ENCODE peak calls at places on chromosomes 2 and 18, in ten cellular contexts. S is sigmoid colon, X is transverse colon, F is GM12891, N is Peyer's patch, T is esophagus squamous epithelium, B is ovary, L is prostate gland, I is right lobe of liver, G is NB4. A is an unnamed sample.

GRCh38 chr2:85669549-85669948 is 1.6 kb upstream of the SFTPB start:
- DNase-seq in F (no peak), T (no peak), X (no peak), G (no peak), N (peak), I (peak), B (no peak), S (peak), L (no peak), A (no peak)

GRCh38 chr18:79847606-79848293 is 50.0 kb downstream of the KCNG2 start:
- DNase-seq in L (no peak), G (no peak), S (no peak), X (no peak), I (no peak), T (no peak), F (no peak), B (no peak), N (no peak), A (no peak)

GRCh38 chr2:225100856-225101294 is 58.6 kb upstream of the DOCK10 start:
- DNase-seq in N (no peak), S (no peak), F (no peak), G (no peak), X (no peak), B (no peak), L (no peak), T (no peak), I (no peak), A (peak)

GRCh38 chr2:29920130-29920577 is 1.2 kb downstream of the ALK start:
- DNase-seq in T (no peak), N (no peak), B (peak), X (peak), G (peak), L (peak), I (no peak), F (peak), S (no peak), A (no peak)

GRCh38 chr2:2703792-2704191 is 372.7 kb upstream of the MYT1L start:
- DNase-seq in L (no peak), B (no peak), N (no peak), T (no peak), F (no peak), I (no peak), S (no peak), G (no peak), X (no peak), A (no peak)

GRCh38 chr2:129712586-129712985 is 266.9 kb upstream of the RAB6C start:
- DNase-seq in S (no peak), L (no peak), G (no peak), F (no peak), T (no peak), B (no peak), I (no peak), N (no peak), X (no peak), A (no peak)

GRCh38 chr2:46540496-46541342 is 61.4 kb downstream of the TMEM247 start:
- DNase-seq in S (no peak), G (peak), T (no peak), B (no peak), I (no peak), F (no peak), N (no peak), L (no peak), X (no peak), A (peak)

GRCh38 chr2:236748801-236749200 is 179.2 kb downstream of the ACKR3 start:
- DNase-seq in F (no peak), B (no peak), L (no peak), S (no peak), N (no peak), T (no peak), I (no peak), G (peak), X (no peak), A (no peak)

GRCh38 chr2:24893934-24894333 is 26.1 kb downstream of the ADCY3 start:
- DNase-seq in L (no peak), T (no peak), B (no peak), I (no peak), N (no peak), G (no peak), S (no peak), X (no peak), F (no peak), A (no peak)

GRCh38 chr2:12109363-12110017 is 363.1 kb downstream of the LPIN1 start:
- DNase-seq in X (no peak), I (no peak), B (no peak), G (no peak), N (no peak), F (no peak), S (no peak), T (no peak), L (no peak), A (no peak)

GRCh38 chr2:62653582-62654422 is 51.7 kb upstream of the EHBP1 start:
- DNase-seq in L (no peak), B (no peak), I (no peak), T (no peak), S (no peak), N (no peak), X (no peak), F (no peak), G (no peak), A (no peak)

GRCh38 chr2:216352653-216353270 is 19.5 kb downstream of the MARCHF4 start:
- DNase-seq in F (no peak), T (no peak), N (no peak), L (no peak), I (no peak), B (no peak), S (no peak), X (no peak), G (no peak), A (no peak)

GRCh38 chr2:236162031-236162803 is 6.0 kb downstream of the GBX2 start:
- DNase-seq in T (no peak), G (no peak), I (no peak), N (no peak), B (no peak), F (no peak), L (no peak), X (no peak), S (peak), A (no peak)

GRCh38 chr2:213107728-213108127 is 43.7 kb downstream of the IKZF2 start:
- DNase-seq in S (no peak), G (no peak), L (no peak), I (no peak), X (no peak), N (no peak), F (no peak), T (no peak), B (no peak), A (no peak)

GRCh38 chr2:40127890-40128548 is 323.9 kb downstream of the SLC8A1 start:
- DNase-seq in X (no peak), L (no peak), B (no peak), N (no peak), S (no peak), I (no peak), F (no peak), T (no peak), G (no peak), A (no peak)

GRCh38 chr2:153536105-153536504 is 57.5 kb upstream of the RPRM start:
- DNase-seq in N (no peak), B (no peak), X (no peak), L (no peak), S (no peak), G (no peak), T (no peak), I (no peak), F (no peak), A (no peak)

GRCh38 chr2:235116885-235117492 is 165.2 kb downstream of the SH3BP4 start:
- DNase-seq in B (no peak), N (no peak), X (no peak), G (peak), L (no peak), I (no peak), F (no peak), S (no peak), T (no peak), A (no peak)

GRCh38 chr2:74441690-74442482 is at the start of gene RTKN:
- DNase-seq in T (no peak), N (peak), B (peak), S (peak), L (peak), G (no peak), I (peak), F (no peak), X (peak), A (no peak)

GRCh38 chr2:152336103-152336853 is 1.3 kb downstream of the FMNL2 start:
- DNase-seq in T (no peak), X (peak), I (peak), B (peak), F (peak), L (peak), G (peak), N (peak), S (peak), A (peak)

GRCh38 chr18:4455113-4455811 is at the start of gene DLGAP1:
- DNase-seq in I (peak), X (peak), T (no peak), L (peak), G (no peak), F (no peak), S (peak), B (peak), N (peak), A (no peak)

GRCh38 chr2:128354731-128355470 is 36.2 kb upstream of the HS6ST1 start:
- DNase-seq in F (no peak), B (no peak), T (no peak), X (no peak), S (no peak), N (no peak), I (no peak), L (no peak), G (peak), A (no peak)

GRCh38 chr2:85549095-85549494 is 10.1 kb downstream of the MAT2A start:
- DNase-seq in G (no peak), X (no peak), I (no peak), N (no peak), S (no peak), L (peak), B (no peak), T (no peak), F (no peak), A (no peak)

GRCh38 chr2:97871096-97871780 is 124.5 kb downstream of the TMEM131 start:
- DNase-seq in B (no peak), I (no peak), T (no peak), S (no peak), L (no peak), X (no peak), G (no peak), F (no peak), N (no peak), A (peak)

GRCh38 chr2:157895531-157895930 is 19.4 kb upstream of the ACVR1 start:
- DNase-seq in N (no peak), F (no peak), T (no peak), X (no peak), B (no peak), L (no peak), I (no peak), S (no peak), G (no peak), A (no peak)

GRCh38 chr2:95001701-95002100 is 23.8 kb upstream of the MAL start:
- DNase-seq in S (peak), I (no peak), B (no peak), G (no peak), X (no peak), T (no peak), N (no peak), F (no peak), L (no peak), A (no peak)

GRCh38 chr18:35355140-35355618 is 11.0 kb upstream of the ZNF24 start:
- DNase-seq in F (peak), X (peak), I (peak), G (peak), S (peak), B (peak), N (peak), L (peak), T (peak), A (peak)

GRCh38 chr18:24479371-24479770 is 18.9 kb downstream of the HRH4 start:
- DNase-seq in G (no peak), S (no peak), T (no peak), F (no peak), L (no peak), I (no peak), B (no peak), X (no peak), N (no peak), A (no peak)

GRCh38 chr2:67566958-67567635 is 170.0 kb downstream of the ETAA1 start:
- DNase-seq in B (no peak), N (no peak), G (no peak), I (no peak), L (no peak), F (no peak), T (no peak), X (no peak), S (no peak), A (no peak)

GRCh38 chr2:67566292-67566691 is 169.2 kb downstream of the ETAA1 start:
- DNase-seq in T (no peak), L (no peak), N (no peak), I (no peak), X (no peak), G (no peak), B (no peak), S (no peak), F (no peak), A (no peak)

GRCh38 chr2:67564076-67564475 is 166.9 kb downstream of the ETAA1 start:
- DNase-seq in I (no peak), T (no peak), L (no peak), B (no peak), X (no peak), G (no peak), S (no peak), F (no peak), N (no peak), A (no peak)

GRCh38 chr2:67565761-67566160 is 168.6 kb downstream of the ETAA1 start:
- DNase-seq in G (no peak), I (no peak), T (no peak), F (no peak), B (no peak), S (no peak), L (no peak), N (no peak), X (no peak), A (no peak)

DNA sequence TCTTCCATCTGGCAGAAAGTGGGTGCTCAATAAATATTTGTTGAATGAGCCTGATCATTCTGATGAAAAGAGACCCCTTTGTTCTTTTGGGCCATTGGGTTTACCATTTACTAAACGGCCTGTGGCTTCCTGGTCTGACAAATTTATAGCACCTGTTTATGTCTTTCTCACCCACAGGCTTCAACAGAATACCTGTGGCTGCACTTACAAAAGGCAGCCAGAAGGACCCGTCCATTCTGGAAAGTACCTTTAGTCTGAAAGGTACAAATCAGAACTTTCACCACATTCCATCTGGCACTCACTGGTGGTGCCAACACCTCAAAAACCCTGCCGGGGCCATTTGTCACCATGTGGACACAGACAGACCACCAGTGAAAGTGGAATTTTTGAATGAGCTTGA is 167.5 kb downstream of the ETAA1 start:
- DNase-seq in T (no peak), B (no peak), G (no peak), S (no peak), I (no peak), N (no peak), F (no peak), L (no peak), X (no peak), A (no peak)
- TF ChIP-seq POLR2A in T (no peak), B (no peak), G (no peak), S (no peak), I (no peak), N (no peak), F (no peak), L (no peak), X (no peak), A (no peak)

GRCh38 chr2:48292429-48292828 is 237.5 kb upstream of the STON1 start:
- DNase-seq in T (no peak), N (no peak), B (no peak), L (no peak), S (no peak), G (peak), F (no peak), I (no peak), X (no peak), A (no peak)
- TF ChIP-seq POLR2A in T (no peak), N (no peak), B (no peak), L (no peak), S (no peak), G (no peak), F (no peak), I (no peak), X (no peak), A (no peak)

GRCh38 chr2:42493885-42494433 is at the start of gene KCNG3:
- DNase-seq in I (peak), B (peak), T (no peak), G (peak), F (peak), L (peak), N (peak), S (peak), X (peak), A (peak)
- TF ChIP-seq POLR2A in I (no peak), B (peak), T (no peak), G (no peak), F (no peak), L (peak), N (no peak), S (no peak), X (peak), A (no peak)

GRCh38 chr2:28055325-28055970 is 164.9 kb downstream of the BABAM2 start:
- DNase-seq in S (no peak), L (no peak), T (no peak), B (no peak), X (no peak), I (no peak), F (no peak), G (peak), N (no peak), A (no peak)
- TF ChIP-seq POLR2A in S (no peak), L (no peak), T (no peak), B (no peak), X (no peak), I (no peak), F (no peak), G (no peak), N (no peak), A (no peak)

GRCh38 chr2:10448208-10448645 is at the start of gene ODC1:
- DNase-seq in X (peak), T (peak), N (peak), S (peak), G (peak), I (peak), L (peak), B (peak), F (no peak), A (peak)
- TF ChIP-seq POLR2A in X (no peak), T (no peak), N (peak), S (no peak), G (no peak), I (peak), L (peak), B (peak), F (no peak), A (peak)

GRCh38 chr2:219388845-219389156 is 1.1 kb upstream of the DNPEP start:
- DNase-seq in T (no peak), I (no peak), L (no peak), B (no peak), N (no peak), G (no peak), F (no peak), X (no peak), S (no peak), A (no peak)

GRCh38 chr2:219385958-219386520 is 1.7 kb downstream of the DNPEP start:
- DNase-seq in S (no peak), X (no peak), I (no peak), T (no peak), N (no peak), G (no peak), B (no peak), F (no peak), L (no peak), A (no peak)

GRCh38 chr2:219387284-219388126 is at the start of gene DNPEP:
- DNase-seq in I (peak), X (peak), B (peak), G (peak), F (peak), L (peak), S (peak), T (peak), N (peak), A (peak)

GRCh38 chr2:219386532-219387280 is 1.0 kb downstream of the DNPEP start:
- DNase-seq in T (no peak), S (no peak), G (no peak), X (no peak), F (no peak), N (no peak), L (no peak), I (no peak), B (no peak), A (no peak)

DNA sequence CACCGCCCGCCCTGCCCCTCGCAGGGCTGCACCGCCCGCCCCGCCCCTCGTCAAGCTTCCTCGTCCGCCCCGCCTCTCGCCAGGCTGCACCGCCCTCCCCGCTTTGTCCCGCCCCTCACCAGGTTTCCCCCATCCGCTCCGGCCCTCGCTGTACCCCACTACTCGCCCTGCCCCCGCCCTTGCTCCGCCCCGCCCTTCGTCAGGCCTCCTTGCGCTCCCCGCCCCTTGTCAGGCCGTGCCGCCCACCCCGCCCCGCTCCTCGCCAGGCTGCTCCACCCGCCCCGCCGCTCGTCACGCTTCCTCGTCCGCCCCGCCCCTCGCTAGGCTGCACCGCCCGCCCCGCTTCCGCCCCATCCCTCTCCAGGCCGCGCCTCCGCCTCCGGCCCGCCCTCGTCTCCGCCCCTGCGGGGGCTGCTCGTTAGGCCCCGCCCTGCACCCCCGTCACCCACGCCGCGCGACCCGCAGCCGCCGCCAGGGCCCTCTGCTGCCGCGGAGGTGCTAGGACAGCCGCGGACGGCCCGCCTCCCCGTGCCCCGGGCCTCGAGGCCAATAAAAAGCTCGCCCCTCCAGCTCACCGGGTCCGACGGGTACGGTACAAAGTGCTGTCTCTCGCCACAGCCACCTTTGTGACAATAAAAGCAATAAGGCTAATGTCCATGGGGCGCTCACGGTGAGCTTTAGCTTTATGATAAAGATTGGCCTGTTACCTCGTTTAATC is 574 bp upstream of the DNPEP start:
- DNase-seq in S (peak), G (peak), B (peak), I (peak), T (peak), X (peak), L (peak), N (peak), F (peak), A (peak)
- TF ChIP-seq POLR2A in S (no peak), G (peak), B (peak), I (peak), T (no peak), X (no peak), L (peak), N (peak), F (no peak), A (peak)